ENCODE peak calls at places on chromosome 4, in four cellular contexts. V is kidney, Q is GM13976, I is endothelial cell of umbilical vein. U is an unnamed sample.

GRCh38 chr4:104490770-104491395 is 3.8 kb downstream of the CXXC4 start:
- DNase-seq in V (peak; percentile 94), Q (peak; percentile 47), I (peak; percentile 39), U (peak; percentile 25)

GRCh38 chr4:26459054-26459755 is 31.1 kb downstream of the CCKAR start:
- DNase-seq in I (peak; percentile 51), V (no peak), Q (peak; percentile 66), U (no peak)

GRCh38 chr4:33722254-33722653 is 2522.1 kb downstream of the ARAP2 start:
- DNase-seq in V (no peak), I (no peak), Q (no peak), U (no peak)

GRCh38 chr4:74447636-74448233 is 2.8 kb downstream of the AREG start:
- DNase-seq in V (no peak), I (no peak), Q (no peak), U (no peak)

GRCh38 chr4:5816101-5816500 is 76.8 kb downstream of the CRMP1 start:
- DNase-seq in V (no peak), I (no peak), Q (no peak), U (no peak)

GRCh38 chr4:7680106-7680505 is 245.4 kb upstream of the PSAPL1 start:
- DNase-seq in V (no peak), I (no peak), Q (no peak), U (no peak)

GRCh38 chr4:185286571-185286970 is 77.2 kb downstream of the SNX25 start:
- DNase-seq in I (no peak), V (no peak), Q (no peak), U (no peak)

GRCh38 chr4:150018257-150018656 is 60.0 kb upstream of the DCLK2 start:
- DNase-seq in V (no peak), Q (no peak), I (no peak), U (no peak)

GRCh38 chr4:94527556-94528233 is 76.0 kb downstream of the PDLIM5 start:
- DNase-seq in I (no peak), V (no peak), Q (no peak), U (no peak)

GRCh38 chr4:8269535-8270417 is at the start of gene HTRA3:
- DNase-seq in Q (no peak), I (peak; percentile 51), V (peak; percentile 74), U (peak; percentile 32)

GRCh38 chr4:144176476-144176875 is 36.0 kb upstream of the GYPA start:
- DNase-seq in I (no peak), Q (no peak), V (no peak), U (no peak)

GRCh38 chr4:169079942-169080827 is 70.1 kb upstream of the CBR4 start:
- DNase-seq in V (peak; percentile 73), I (peak; percentile 87), Q (peak; percentile 68), U (no peak)

GRCh38 chr4:158949094-158949493 is 153.8 kb upstream of the RAPGEF2 start:
- DNase-seq in V (no peak), I (peak; percentile 82), Q (no peak), U (no peak)

GRCh38 chr4:40395908-40396806 is 61.0 kb downstream of the CHRNA9 start:
- DNase-seq in Q (no peak), I (no peak), V (peak; percentile 90), U (no peak)

GRCh38 chr4:168562021-168562691 is 65.3 kb downstream of the PALLD start:
- DNase-seq in V (no peak), Q (no peak), I (peak; percentile 63), U (no peak)

GRCh38 chr4:10075953-10076391 is 40.6 kb downstream of the WDR1 start:
- DNase-seq in I (no peak), V (peak; percentile 71), Q (peak; percentile 17), U (no peak)

GRCh38 chr4:143424276-143424675 is 87.6 kb downstream of the GAB1 start:
- DNase-seq in V (no peak), Q (no peak), I (no peak), U (no peak)

GRCh38 chr4:184795214-184795844 is 30.4 kb downstream of the ACSL1 start:
- DNase-seq in Q (no peak), V (no peak), I (peak; percentile 4), U (no peak)

GRCh38 chr4:77358315-77358928 is 201.4 kb downstream of the CCNG2 start:
- DNase-seq in I (peak; percentile 41), Q (peak; percentile 42), V (no peak), U (peak; percentile 11)

GRCh38 chr4:186074189-186074588 is 5.2 kb downstream of the TLR3 start:
- DNase-seq in V (no peak), Q (no peak), I (no peak), U (no peak)

GRCh38 chr4:108107729-108108382 is 60.9 kb downstream of the LEF1 start:
- DNase-seq in V (no peak), Q (no peak), I (no peak), U (no peak)

GRCh38 chr4:184287697-184288255 is 70.1 kb upstream of the ENPP6 start:
- DNase-seq in V (no peak), Q (no peak), I (peak; percentile 55), U (no peak)

GRCh38 chr4:139823746-139824145 is 158.1 kb downstream of the MGST2 start:
- DNase-seq in Q (no peak), I (no peak), V (no peak), U (no peak)

GRCh38 chr4:89134775-89135319 is 23.5 kb downstream of the TIGD2 start:
- DNase-seq in Q (no peak), V (no peak), I (peak; percentile 68), U (no peak)

GRCh38 chr4:85368932-85369331 is 106.0 kb upstream of the ARHGAP24 start:
- DNase-seq in I (no peak), Q (no peak), V (no peak), U (no peak)

GRCh38 chr4:85372986-85373385 is 102.0 kb upstream of the ARHGAP24 start:
- DNase-seq in Q (no peak), V (no peak), I (no peak), U (no peak)

GRCh38 chr4:85369703-85370380 is 105.1 kb upstream of the ARHGAP24 start:
- DNase-seq in I (no peak), Q (no peak), V (no peak), U (no peak)

GRCh38 chr4:85368240-85368639 is 106.7 kb upstream of the ARHGAP24 start:
- DNase-seq in Q (no peak), I (no peak), V (no peak), U (no peak)

GRCh38 chr4:85370400-85371032 is 104.4 kb upstream of the ARHGAP24 start:
- DNase-seq in I (peak; percentile 40), V (no peak), Q (no peak), U (peak; percentile 16)
- TF ChIP-seq CTCF in I (peak; percentile 84), V (peak; percentile 73), Q (peak; percentile 57), U (peak; percentile 82)

GRCh38 chr4:31324814-31325213 is 604.6 kb downstream of the PCDH7 start:
- DNase-seq in I (no peak), Q (no peak), V (no peak), U (no peak)
- TF ChIP-seq CTCF in I (no peak), Q (no peak), V (no peak), U (no peak)

DNA sequence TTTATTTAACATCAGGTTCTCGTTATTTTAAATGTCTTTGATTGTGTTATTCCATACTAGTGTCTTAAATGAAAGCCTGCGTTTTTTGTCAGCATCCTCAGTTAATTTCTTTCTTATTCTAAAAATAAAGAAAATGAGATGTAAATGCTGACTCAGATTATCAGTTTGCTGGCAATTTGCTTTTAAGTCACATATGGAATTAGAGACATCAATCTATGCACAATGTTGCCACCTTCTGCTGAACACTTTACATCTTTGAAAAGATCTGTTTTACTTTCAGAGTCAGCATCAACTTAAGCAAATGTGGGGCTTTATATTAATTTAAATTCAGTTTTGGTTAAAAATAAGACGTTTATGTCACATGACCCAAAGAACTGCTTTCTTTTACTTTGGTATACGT is 99.2 kb downstream of the ADGRL3 start:
- DNase-seq in V (no peak), I (no peak), Q (no peak), U (no peak)
- TF ChIP-seq CTCF in V (no peak), I (no peak), Q (no peak), U (no peak)

GRCh38 chr4:53055716-53056413 is 193.7 kb downstream of the RASL11B start:
- DNase-seq in Q (no peak), V (no peak), I (peak; percentile 50), U (no peak)

GRCh38 chr4:53055274-53055673 is 193.2 kb downstream of the RASL11B start:
- DNase-seq in Q (no peak), V (no peak), I (no peak), U (no peak)

GRCh38 chr4:53060278-53060677 is 198.2 kb downstream of the RASL11B start:
- DNase-seq in I (no peak), Q (no peak), V (no peak), U (no peak)

GRCh38 chr4:53059253-53059652 is 197.1 kb downstream of the RASL11B start:
- DNase-seq in Q (no peak), V (no peak), I (no peak), U (no peak)

GRCh38 chr4:53057679-53058078 is 195.6 kb downstream of the RASL11B start:
- DNase-seq in I (no peak), V (no peak), Q (no peak), U (no peak)
- TF ChIP-seq CTCF in I (no peak), V (no peak), Q (no peak), U (no peak)

GRCh38 chr4:56227301-56227835 is 159.9 kb downstream of the AASDH start:
- DNase-seq in V (no peak), I (no peak), Q (no peak), U (no peak)
- TF ChIP-seq CTCF in V (no peak), I (no peak), Q (no peak), U (no peak)

GRCh38 chr4:113901994-113902787 is 77.3 kb downstream of the ARSJ start:
- DNase-seq in Q (no peak), I (peak; percentile 26), V (no peak), U (peak; percentile 16)
- TF ChIP-seq CTCF in Q (no peak), I (no peak), V (peak; percentile 63), U (peak; percentile 65)

GRCh38 chr4:152961041-152961751 is 25.1 kb downstream of the FHDC1 start:
- DNase-seq in Q (no peak), I (peak; percentile 69), V (no peak), U (no peak)

GRCh38 chr4:152956167-152956566 is 20.0 kb downstream of the FHDC1 start:
- DNase-seq in V (no peak), I (no peak), Q (no peak), U (no peak)

GRCh38 chr4:152959080-152959479 is 23.0 kb downstream of the FHDC1 start:
- DNase-seq in Q (no peak), V (no peak), I (no peak), U (no peak)

GRCh38 chr4:152956650-152957436 is 20.7 kb downstream of the FHDC1 start:
- DNase-seq in V (no peak), Q (no peak), I (peak; percentile 19), U (no peak)

GRCh38 chr4:152957437-152958185 is 21.5 kb downstream of the FHDC1 start:
- DNase-seq in I (peak; percentile 69), V (no peak), Q (no peak), U (no peak)
- TF ChIP-seq CTCF in I (peak; percentile 6), V (no peak), Q (no peak), U (peak; percentile 26)

DNA sequence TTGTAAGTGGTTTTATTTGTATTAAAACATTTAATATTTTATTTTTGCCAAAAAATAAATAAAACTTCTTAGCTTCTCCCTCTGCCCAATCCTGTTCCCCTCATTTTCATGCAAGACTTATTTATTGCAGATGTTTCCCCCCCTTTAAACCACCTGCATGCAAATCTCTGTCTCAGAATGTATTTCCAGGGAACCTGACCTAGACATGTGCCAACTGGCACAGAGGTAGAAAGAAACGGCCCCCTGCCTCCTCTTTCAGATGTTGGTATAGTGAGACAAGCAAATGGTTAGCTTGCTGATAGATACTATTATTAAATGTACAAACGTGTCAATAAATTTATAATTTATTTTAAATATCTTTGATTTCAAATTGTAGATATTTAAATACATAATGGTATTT is 47.1 kb downstream of the KLF3 start:
- DNase-seq in I (no peak), Q (no peak), V (no peak), U (no peak)
- TF ChIP-seq CTCF in I (no peak), Q (no peak), V (no peak), U (no peak)